ENCODE peak calls at places on chromosomes 11 and 22, in five cellular contexts. C is H9, A is neuronal stem cell, D is mesendoderm, U is mesenchymal stem cell. W is an unnamed sample. For H3K79me1, the result is how much of the 10 kb centered on the place peaks cover.

GRCh38 chr22:42635531-42635930 is 4.9 kb downstream of the ATP5MGL start:
- DNase-seq in C (no peak), A (no peak), D (no peak), U (peak), W (peak)

GRCh38 chr22:33657670-33658069 is 262.6 kb downstream of the LARGE1 start:
- DNase-seq in U (no peak), A (no peak), C (no peak), D (no peak), W (no peak)

GRCh38 chr11:7906481-7906880 is 24.6 kb downstream of the OR10A6 start:
- DNase-seq in A (no peak), U (no peak), C (no peak), D (peak), W (no peak)

GRCh38 chr11:2592559-2593392 is 107.0 kb downstream of the KCNQ1OT1 start:
- DNase-seq in D (no peak), C (no peak), A (no peak), U (no peak), W (no peak)

GRCh38 chr11:66545701-66546367 is at the start of gene ZDHHC24:
- DNase-seq in C (peak), U (peak), D (peak), A (peak), W (peak)

GRCh38 chr11:41612415-41612814 is 153.0 kb upstream of the LRRC4C start:
- DNase-seq in A (no peak), U (no peak), D (peak), C (no peak), W (no peak)

GRCh38 chr11:86214710-86215109 is 29.8 kb upstream of the EED start:
- DNase-seq in A (no peak), U (no peak), C (no peak), D (no peak), W (peak)

GRCh38 chr22:50567721-50568252 is 5.1 kb upstream of the SYCE3 start:
- DNase-seq in D (no peak), U (no peak), C (no peak), A (no peak), W (no peak)

GRCh38 chr11:3003396-3004231 is 11.5 kb upstream of the NAP1L4 start:
- DNase-seq in C (no peak), U (no peak), D (no peak), A (no peak), W (peak)

GRCh38 chr22:26174280-26174679 is 5.0 kb downstream of the SEZ6L start:
- DNase-seq in D (peak), C (peak), A (no peak), U (no peak), W (no peak)

GRCh38 chr11:96215826-96216225 is 127.2 kb downstream of the MAML2 start:
- DNase-seq in D (no peak), C (no peak), A (no peak), U (no peak), W (no peak)

GRCh38 chr11:96215094-96215782 is 127.8 kb downstream of the MAML2 start:
- DNase-seq in A (no peak), C (no peak), D (no peak), U (peak), W (no peak)

GRCh38 chr11:96213500-96213899 is 129.5 kb downstream of the MAML2 start:
- DNase-seq in A (no peak), C (no peak), D (peak), U (peak), W (no peak)

GRCh38 chr11:96217206-96217605 is 125.8 kb downstream of the MAML2 start:
- DNase-seq in C (no peak), U (no peak), D (no peak), A (no peak), W (no peak)

GRCh38 chr11:96214745-96215093 is 128.3 kb downstream of the MAML2 start:
- DNase-seq in A (no peak), C (no peak), D (no peak), U (no peak), W (no peak)
- H2AK5ac ChIP-seq in A (no peak), C (no peak), D (no peak), U (no peak), W (no peak)

DNA sequence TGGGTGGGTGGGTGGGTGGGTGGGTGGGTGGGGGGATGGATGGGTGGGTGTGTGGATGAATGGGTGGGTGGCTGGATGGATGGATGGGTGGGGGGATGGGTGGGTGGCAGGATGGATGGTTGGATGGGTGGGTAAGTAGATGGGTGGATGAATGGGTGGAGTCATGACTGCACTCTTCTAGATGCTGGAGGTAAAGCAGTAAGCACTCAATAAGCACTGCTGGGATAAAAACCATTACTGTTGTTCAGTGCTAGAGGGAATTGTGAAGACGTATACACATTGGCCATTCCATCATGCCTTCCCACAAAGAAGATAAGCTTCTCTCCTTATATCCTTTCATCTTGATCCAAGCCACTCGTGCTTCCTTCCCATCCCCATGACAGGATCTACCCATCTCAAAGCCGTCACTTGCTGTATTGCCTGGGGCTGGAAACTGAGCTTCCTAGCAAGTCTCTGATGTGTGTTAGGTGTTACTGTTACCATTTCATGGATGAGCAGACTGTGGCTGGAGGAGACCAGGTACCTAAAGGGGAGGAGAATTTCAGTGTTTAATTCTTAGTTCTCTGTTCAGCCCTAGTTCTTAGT is 74.8 kb downstream of the MICAL2 start:
- DNase-seq in U (no peak), C (no peak), D (no peak), A (no peak), W (no peak)
- H3K27ac ChIP-seq in U (peak), C (no peak), D (no peak), A (no peak), W (no peak)

DNA sequence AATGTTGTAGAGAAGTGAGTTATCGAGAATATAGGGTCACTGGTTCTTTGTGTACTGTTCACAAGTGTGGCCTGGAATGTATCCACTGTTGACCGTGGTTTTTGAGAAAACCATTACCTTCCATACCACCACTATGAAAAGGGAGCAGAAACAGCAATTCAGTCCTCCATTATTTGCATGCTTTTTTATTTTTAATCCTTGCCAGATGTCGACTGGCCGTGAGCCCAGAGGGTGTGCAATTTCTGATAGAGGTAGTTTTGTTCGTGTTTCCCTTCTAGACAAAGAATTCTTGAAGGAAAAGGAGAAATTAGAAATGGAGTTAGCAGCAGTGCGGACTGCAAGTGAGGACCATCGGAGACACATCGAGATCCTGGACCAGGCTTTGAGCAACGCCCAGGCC is 81.7 kb downstream of the AMOTL1 start:
- DNase-seq in D (no peak), C (no peak), A (no peak), U (no peak), W (no peak)
- H3K79me1 ChIP-seq in D (under half), C (under half), A (under half), U (under half), W (under half)

GRCh38 chr11:76631566-76632308 is 38.8 kb downstream of the LRRC32 start:
- DNase-seq in C (no peak), A (no peak), D (no peak), U (no peak), W (peak)
- H2AK5ac ChIP-seq in C (no peak), A (no peak), D (no peak), U (no peak), W (no peak)

DNA sequence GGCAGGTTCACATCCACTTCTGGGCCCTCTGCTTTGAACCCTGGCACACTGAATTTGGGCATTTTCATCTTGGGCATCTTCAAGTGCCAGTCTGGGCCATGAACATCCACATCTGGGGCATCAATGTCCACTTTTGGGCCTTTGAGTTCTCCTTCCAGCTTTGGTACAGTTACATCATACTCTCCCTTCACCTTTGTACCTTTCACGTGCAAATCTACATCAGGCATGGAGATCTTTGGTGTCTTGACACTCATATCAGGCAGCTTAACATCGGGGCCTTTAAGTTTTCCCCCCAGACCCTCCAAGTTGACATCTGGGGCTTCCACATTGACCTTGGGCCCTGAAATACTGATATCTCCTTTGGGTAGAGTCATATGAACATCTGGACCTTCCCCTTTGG is 14.5 kb downstream of the AHNAK start:
- DNase-seq in C (no peak), A (no peak), U (no peak), D (no peak), W (no peak)
- H3K27ac ChIP-seq in C (no peak), A (no peak), U (no peak), D (no peak), W (no peak)

GRCh38 chr22:36010090-36010489 is 18.5 kb downstream of the RBFOX2 start:
- DNase-seq in U (no peak), C (peak), D (peak), A (peak), W (no peak)

GRCh38 chr22:36009085-36009484 is 19.5 kb downstream of the RBFOX2 start:
- DNase-seq in D (no peak), U (peak), A (no peak), C (no peak), W (peak)

GRCh38 chr22:36008565-36008964 is 20.1 kb downstream of the RBFOX2 start:
- DNase-seq in U (peak), D (no peak), C (no peak), A (no peak), W (no peak)

GRCh38 chr22:36010913-36011312 is 17.7 kb downstream of the RBFOX2 start:
- DNase-seq in U (peak), A (no peak), C (no peak), D (no peak), W (peak)

GRCh38 chr22:36008131-36008530 is 20.5 kb downstream of the RBFOX2 start:
- DNase-seq in A (no peak), C (no peak), U (no peak), D (no peak), W (no peak)
- H3K79me1 ChIP-seq in A (under half), C (under half), U (under half), D (under half), W (under half)

GRCh38 chr11:69352181-69352580 is 58.2 kb downstream of the MYEOV start:
- DNase-seq in U (no peak), C (no peak), A (no peak), D (no peak), W (no peak)
- H2AK5ac ChIP-seq in U (peak), C (no peak), A (no peak), D (no peak), W (no peak)

W was measured in trophoblast cell.